ENCODE peak calls at places on chromosome 1, in six cellular contexts. B is SJSA1; L is stimulated activated CD4-positive, alpha-beta T cell treated with anti-CD3 and anti-CD28 coated beads, Interleukin-4, amount 100 ng/mL, for 48 hours; P is ureter; F is aorta; E is HFF-Myc. V is an unnamed sample.

GRCh38 chr1:209641216-209642181 is 10.7 kb downstream of the LAMB3 start:
- DNase-seq in B (no peak), L (no peak), P (peak), F (peak), E (no peak), V (no peak)

GRCh38 chr1:38028671-38029070 is 16.1 kb downstream of the UTP11 start:
- DNase-seq in B (no peak), L (no peak), P (no peak), F (no peak), E (no peak), V (no peak)

GRCh38 chr1:116168277-116169032 is 57.3 kb downstream of the MAB21L3 start:
- DNase-seq in B (no peak), L (peak), P (peak), F (peak), E (peak), V (peak)

GRCh38 chr1:115676498-115677171 is 34.9 kb downstream of the VANGL1 start:
- DNase-seq in B (no peak), L (no peak), P (no peak), F (no peak), E (no peak), V (no peak)

GRCh38 chr1:226578946-226579639 is 30.5 kb downstream of the STUM start:
- DNase-seq in B (no peak), L (no peak), P (no peak), F (no peak), E (no peak), V (no peak)

GRCh38 chr1:224666911-224667310 is 50.8 kb downstream of the CNIH3 start:
- DNase-seq in B (no peak), L (no peak), P (no peak), F (no peak), E (no peak), V (no peak)

GRCh38 chr1:29145739-29146437 is 22.2 kb upstream of the TMEM200B start:
- DNase-seq in B (no peak), L (no peak), P (no peak), F (no peak), E (no peak), V (no peak)

GRCh38 chr1:207145401-207146058 is 41.5 kb downstream of the C4BPA start:
- DNase-seq in B (no peak), L (no peak), P (no peak), F (no peak), E (no peak), V (no peak)

GRCh38 chr1:16900771-16901170 is 5.0 kb downstream of the RNU1-2 start:
- DNase-seq in B (no peak), L (no peak), P (no peak), F (no peak), E (no peak), V (no peak)

GRCh38 chr1:84907095-84907827 is 14.3 kb upstream of the LPAR3 start:
- DNase-seq in B (no peak), L (no peak), P (no peak), F (no peak), E (peak), V (no peak)

GRCh38 chr1:61449410-61449809 is 275.5 kb downstream of the TM2D1 start:
- DNase-seq in B (no peak), L (no peak), P (no peak), F (no peak), E (no peak), V (no peak)

GRCh38 chr1:87061742-87062156 is 147.3 kb downstream of the HS2ST1 start:
- DNase-seq in B (no peak), L (no peak), P (no peak), F (no peak), E (peak), V (no peak)

GRCh38 chr1:174946020-174946419 is 53.7 kb upstream of the CACYBP start:
- DNase-seq in B (no peak), L (no peak), P (no peak), F (no peak), E (no peak), V (no peak)

GRCh38 chr1:62062087-62062486 is 132.6 kb upstream of the L1TD1 start:
- DNase-seq in B (no peak), L (no peak), P (no peak), F (no peak), E (no peak), V (no peak)

GRCh38 chr1:167161762-167162161 is 58.9 kb upstream of the POU2F1 start:
- DNase-seq in B (no peak), L (no peak), P (no peak), F (no peak), E (no peak), V (no peak)

GRCh38 chr1:96580920-96581319 is 140.7 kb upstream of the PTBP2 start:
- DNase-seq in B (no peak), L (no peak), P (no peak), F (no peak), E (no peak), V (peak)

GRCh38 chr1:241985787-241986186 is 13.1 kb downstream of the MAP1LC3C start:
- DNase-seq in B (no peak), L (peak), P (no peak), F (no peak), E (no peak), V (no peak)

GRCh38 chr1:30088594-30089556 is 634.5 kb downstream of the MATN1 start:
- DNase-seq in B (no peak), L (no peak), P (no peak), F (no peak), E (no peak), V (no peak)

GRCh38 chr1:44651069-44651468 is 23.2 kb downstream of the TMEM53 start:
- DNase-seq in B (no peak), L (no peak), P (no peak), F (no peak), E (no peak), V (no peak)

GRCh38 chr1:41783189-41783639 is 135.5 kb downstream of the HIVEP3 start:
- DNase-seq in B (peak), L (peak), P (no peak), F (no peak), E (peak), V (no peak)

GRCh38 chr1:25744140-25744581 is 55.8 kb upstream of the SELENON start:
- DNase-seq in B (peak), L (no peak), P (peak), F (peak), E (peak), V (peak)

GRCh38 chr1:195754874-195755273 is 853.4 kb downstream of the KCNT2 start:
- DNase-seq in B (no peak), L (no peak), P (no peak), F (no peak), E (no peak), V (no peak)

GRCh38 chr1:109191377-109191776 is 22.3 kb upstream of the SARS1 start:
- DNase-seq in B (no peak), L (no peak), P (no peak), F (no peak), E (no peak), V (no peak)

GRCh38 chr1:89822109-89822962 is 1.5 kb downstream of the LRRC8D start:
- DNase-seq in B (no peak), L (no peak), P (no peak), F (no peak), E (no peak), V (no peak)

GRCh38 chr1:40901886-40902633 is 39.9 kb upstream of the CITED4 start:
- DNase-seq in B (peak), L (no peak), P (no peak), F (peak), E (no peak), V (no peak)

GRCh38 chr1:63600248-63600647 is 7.0 kb downstream of the PGM1 start:
- DNase-seq in B (no peak), L (no peak), P (no peak), F (no peak), E (no peak), V (no peak)

GRCh38 chr1:205918955-205919746 is 24.1 kb downstream of the SLC26A9 start:
- DNase-seq in B (peak), L (peak), P (peak), F (peak), E (peak), V (peak)

GRCh38 chr1:226632169-226632884 is 83.8 kb downstream of the STUM start:
- DNase-seq in B (no peak), L (no peak), P (no peak), F (peak), E (no peak), V (no peak)

GRCh38 chr1:7284839-7285435 is 486.2 kb upstream of the VAMP3 start:
- DNase-seq in B (no peak), L (no peak), P (peak), F (no peak), E (no peak), V (no peak)

GRCh38 chr1:63674238-63674864 is 81.1 kb downstream of the PGM1 start:
- DNase-seq in B (peak), L (no peak), P (peak), F (peak), E (peak), V (peak)

GRCh38 chr1:240004086-240004749 is 87.5 kb upstream of the FMN2 start:
- DNase-seq in B (no peak), L (no peak), P (no peak), F (no peak), E (peak), V (peak)

GRCh38 chr1:51957618-51958017 is 32.9 kb downstream of the RAB3B start:
- DNase-seq in B (no peak), L (no peak), P (no peak), F (no peak), E (no peak), V (no peak)

GRCh38 chr1:160284220-160284781 is 632 bp downstream of the PEX19 start:
- DNase-seq in B (peak), L (no peak), P (peak), F (no peak), E (no peak), V (no peak)

GRCh38 chr1:200437556-200438203 is 27.8 kb upstream of the ZNF281 start:
- DNase-seq in B (peak), L (no peak), P (no peak), F (no peak), E (no peak), V (no peak)

GRCh38 chr1:19429611-19430010 is 55.7 kb downstream of the CAPZB start:
- DNase-seq in B (no peak), L (no peak), P (no peak), F (peak), E (no peak), V (no peak)

GRCh38 chr1:59674605-59675004 is 140.1 kb upstream of the HOOK1 start:
- DNase-seq in B (no peak), L (no peak), P (no peak), F (no peak), E (no peak), V (no peak)

GRCh38 chr1:238710697-238711096 is 675.7 kb upstream of the CHRM3 start:
- DNase-seq in B (no peak), L (no peak), P (no peak), F (no peak), E (no peak), V (no peak)

GRCh38 chr1:163872067-163872466 is 550.3 kb downstream of the NUF2 start:
- DNase-seq in B (no peak), L (no peak), P (no peak), F (no peak), E (no peak), V (no peak)

GRCh38 chr1:209134001-209134400 is 449.5 kb upstream of the CAMK1G start:
- DNase-seq in B (no peak), L (no peak), P (no peak), F (no peak), E (no peak), V (no peak)